ENCODE peak calls at places on chromosomes 4 and X, in four cellular contexts. K is brain microvascular endothelial cell, V is PC-3, Z is testis. X is an unnamed sample.

GRCh38 chrX:47634871-47635575 is 5.3 kb upstream of the CFP start:
- DNase-seq in K (no peak), V (no peak), Z (no peak), X (no peak)

GRCh38 chr4:37667197-37668100 is 18.7 kb downstream of the RELL1 start:
- DNase-seq in K (no peak), V (no peak), Z (no peak), X (no peak)

GRCh38 chrX:68945603-68946228 is 116.9 kb downstream of the EFNB1 start:
- DNase-seq in K (peak), V (peak), Z (no peak), X (no peak)

GRCh38 chrX:28595346-28595745 is 8.1 kb downstream of the IL1RAPL1 start:
- DNase-seq in K (no peak), V (no peak), Z (no peak), X (no peak)

GRCh38 chr4:140935259-140935658 is 179.1 kb upstream of the TBC1D9 start:
- DNase-seq in K (no peak), V (no peak), Z (peak), X (no peak)

GRCh38 chr4:177220376-177220775 is 89.3 kb upstream of the NEIL3 start:
- DNase-seq in K (peak), V (peak), Z (no peak), X (no peak)

GRCh38 chr4:145507636-145508035 is 26.0 kb downstream of the SMAD1 start:
- DNase-seq in K (no peak), V (peak), Z (no peak), X (no peak)

GRCh38 chrX:31213941-31214340 is 142.1 kb upstream of the FTHL17 start:
- DNase-seq in K (no peak), V (peak), Z (no peak), X (no peak)

GRCh38 chr4:101019941-101020401 is 327.4 kb downstream of the PPP3CA start:
- DNase-seq in K (no peak), V (peak), Z (no peak), X (no peak)

GRCh38 chrX:135522878-135523693 is 2.6 kb downstream of the INTS6L start:
- DNase-seq in K (no peak), V (no peak), Z (no peak), X (no peak)

GRCh38 chr4:5635826-5636196 is 72.5 kb downstream of the EVC2 start:
- DNase-seq in K (peak), V (peak), Z (no peak), X (peak)

GRCh38 chrX:108139303-108139702 is 47.7 kb downstream of the ATG4A start:
- DNase-seq in K (no peak), V (peak), Z (no peak), X (no peak)

GRCh38 chr4:137949746-137950145 is 292.4 kb downstream of the SLC7A11 start:
- DNase-seq in K (no peak), V (no peak), Z (no peak), X (no peak)

GRCh38 chr4:113659127-113659526 is 102.4 kb downstream of the CAMK2D start:
- DNase-seq in K (no peak), V (no peak), Z (no peak), X (no peak)

GRCh38 chr4:157896726-157897125 is 276.1 kb downstream of the GASK1B start:
- DNase-seq in K (no peak), V (no peak), Z (no peak), X (no peak)

DNA sequence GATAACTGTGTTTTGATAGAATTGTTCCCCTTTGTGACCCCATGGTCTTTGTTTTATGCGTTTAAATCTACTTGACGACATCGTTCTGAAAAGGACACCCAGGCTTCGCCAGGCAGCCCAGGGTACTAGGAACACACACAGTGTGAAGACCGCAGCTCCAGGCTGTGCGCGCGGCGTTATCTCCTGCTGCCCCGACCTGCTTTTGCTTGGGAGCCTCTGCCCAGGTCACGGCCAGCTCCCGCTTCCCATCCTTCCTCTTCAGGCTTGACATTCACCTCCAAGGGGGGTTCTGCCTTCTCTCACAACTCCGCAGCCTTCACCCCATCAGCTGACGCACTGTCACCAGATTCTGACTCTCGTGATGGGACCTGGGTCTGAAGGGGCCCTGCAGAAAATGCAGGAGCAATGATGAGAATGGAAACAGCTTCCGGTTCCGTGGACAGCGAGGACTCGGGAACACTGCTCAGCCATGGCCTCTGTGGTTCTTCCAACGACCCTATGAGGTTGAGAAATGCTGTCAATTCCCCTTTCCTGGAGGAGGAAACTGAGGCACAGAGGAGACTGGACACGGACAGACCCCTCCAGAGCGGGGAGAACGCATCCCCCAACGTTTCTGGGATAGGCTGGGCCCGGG is 536 bp upstream of the HTRA3 start:
- DNase-seq in K (no peak), V (no peak), Z (no peak), X (no peak)
- H3K4me3 ChIP-seq in K (no peak), V (peak), Z (no peak), X (no peak)

GRCh38 chrX:53291596-53291995 is 10.2 kb upstream of the IQSEC2 start:
- DNase-seq in K (no peak), V (no peak), Z (no peak), X (no peak)
- TF ChIP-seq CTCF in K (no peak), V (no peak), Z (no peak), X (no peak)

GRCh38 chrX:24696241-24696640 is 2.5 kb downstream of the POLA1 start:
- DNase-seq in K (no peak), V (no peak), Z (no peak), X (no peak)

GRCh38 chrX:24692305-24692704 is 1.4 kb upstream of the POLA1 start:
- DNase-seq in K (no peak), V (no peak), Z (no peak), X (no peak)

GRCh38 chrX:24693453-24694202 is at the start of gene POLA1:
- DNase-seq in K (peak), V (peak), Z (peak), X (peak)

DNA sequence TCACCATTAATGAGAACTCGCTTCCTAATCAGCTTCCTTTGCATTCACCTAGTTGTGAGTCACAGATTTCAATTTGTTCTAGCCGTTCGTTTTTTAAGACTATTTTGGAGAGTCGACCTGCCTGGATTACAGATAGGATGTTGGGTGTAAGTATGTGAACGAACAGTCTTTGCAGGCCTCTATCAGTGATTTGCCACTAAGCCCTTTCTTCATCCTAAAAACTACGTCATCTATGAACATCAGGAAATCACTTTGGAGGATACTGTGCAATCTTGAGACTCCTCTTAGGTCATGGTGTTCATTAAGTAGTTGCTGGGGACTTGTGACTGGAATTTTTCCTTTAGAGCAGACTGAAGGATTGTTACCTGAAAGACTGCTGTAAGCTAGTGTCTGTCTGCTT is 1.1 kb downstream of the POLA1 start:
- DNase-seq in K (no peak), V (no peak), Z (no peak), X (no peak)
- H3K4me3 ChIP-seq in K (no peak), V (peak), Z (no peak), X (no peak)

DNA sequence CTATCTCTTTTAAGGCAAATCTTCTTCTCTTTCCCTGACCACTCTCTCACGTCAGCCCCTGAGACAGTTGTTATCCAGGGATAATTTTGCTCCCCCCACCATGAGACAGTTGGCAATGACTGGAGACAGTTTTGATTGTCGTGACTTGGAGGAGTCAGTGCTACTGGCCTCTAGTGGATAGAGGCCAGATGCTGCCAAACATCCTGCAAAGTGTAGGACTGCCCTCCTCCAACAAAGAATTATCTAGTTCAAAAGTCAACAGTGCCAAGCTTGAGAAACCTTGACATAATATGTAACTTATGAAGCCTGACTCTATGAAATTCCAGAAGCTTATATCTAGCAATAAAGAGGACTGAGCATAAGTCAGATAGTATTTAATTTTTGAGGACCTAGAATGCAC is 502.1 kb upstream of the IGFBP7 start:
- DNase-seq in K (no peak), V (peak), Z (no peak), X (no peak)
- TF ChIP-seq CTCF in K (no peak), V (peak), Z (no peak), X (peak)

GRCh38 chrX:71935542-71935941 is 24.9 kb downstream of the NHSL2 start:
- DNase-seq in K (no peak), V (no peak), Z (peak), X (no peak)
- H3K4me3 ChIP-seq in K (no peak), V (no peak), Z (no peak), X (no peak)

GRCh38 chrX:95764972-95765451 is 919.6 kb upstream of the DIAPH2 start:
- DNase-seq in K (peak), V (peak), Z (peak), X (no peak)
- TF ChIP-seq CTCF in K (peak), V (peak), Z (no peak), X (peak)

GRCh38 chr4:83536649-83537352 is 893 bp downstream of the GPAT3 start:
- DNase-seq in K (no peak), V (no peak), Z (no peak), X (no peak)
- H3K4me3 ChIP-seq in K (peak), V (peak), Z (peak), X (peak)

X was measured in AG09309.